ENCODE peak calls at places on chromosome 1, in five cellular contexts. M, C, D, E and P are unnamed samples.

GRCh38 chr1:28246427-28246832 is 10.5 kb downstream of the ATP5IF1 start:
- DNase-seq in E (no peak), C (no peak), M (no peak), D (peak), P (no peak)

GRCh38 chr1:233905416-233906051 is 1.1 kb downstream of the SLC35F3 start:
- DNase-seq in C (no peak), E (peak), M (no peak), D (no peak), P (no peak)

GRCh38 chr1:22709891-22710687 is 550 bp upstream of the EPHB2 start:
- DNase-seq in D (peak), E (peak), M (peak), C (no peak), P (peak)

GRCh38 chr1:151006331-151007052 is at the start of gene MINDY1:
- DNase-seq in C (peak), E (peak), D (peak), M (peak), P (peak)

GRCh38 chr1:51728611-51729155 is 111.8 kb downstream of the OSBPL9 start:
- DNase-seq in C (no peak), E (no peak), M (no peak), D (no peak), P (no peak)

GRCh38 chr1:2151906-2152305 is 42.7 kb downstream of the FAAP20 start:
- DNase-seq in E (no peak), M (no peak), D (no peak), C (no peak), P (no peak)

GRCh38 chr1:115198938-115199337 is 109.6 kb upstream of the TSPAN2 start:
- DNase-seq in E (no peak), D (peak), M (peak), C (peak), P (no peak)

GRCh38 chr1:163596541-163597258 is 274.9 kb downstream of the NUF2 start:
- DNase-seq in E (no peak), D (no peak), M (no peak), C (no peak), P (no peak)

DNA sequence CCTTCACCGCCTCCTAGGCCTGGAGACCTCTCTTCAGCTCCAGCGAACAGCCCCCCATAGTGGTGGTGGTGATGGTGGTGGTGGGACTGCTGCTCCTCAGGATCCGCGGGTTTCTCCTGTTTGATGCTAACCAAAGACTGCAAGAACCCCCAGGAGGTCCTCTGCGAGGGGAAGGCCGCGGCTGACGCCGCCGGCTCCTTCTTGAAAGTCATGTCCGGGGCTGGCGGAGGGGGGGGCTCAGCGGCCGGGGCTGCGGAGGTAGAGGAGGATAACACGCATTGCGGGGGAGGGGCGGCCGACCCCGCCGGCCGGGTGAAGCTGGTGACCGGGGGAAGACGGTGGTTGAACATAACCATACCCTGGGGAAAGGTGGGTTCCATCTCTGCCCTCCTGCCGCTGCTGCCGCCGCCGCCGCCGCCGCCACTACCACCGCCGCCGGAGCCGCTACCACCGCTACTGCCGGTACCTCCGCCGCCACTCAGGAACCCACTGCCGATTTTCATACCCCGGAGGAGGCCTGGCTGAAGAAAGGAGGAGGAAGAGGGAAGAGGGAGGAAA is 554 bp downstream of the ZNF281 start:
- DNase-seq in D (peak), E (peak), M (peak), C (no peak), P (peak)
- TF ChIP-seq CTCF in D (no peak), E (no peak), M (no peak), C (no peak), P (no peak)

GRCh38 chr1:204568576-204569206 is 52.5 kb downstream of the MDM4 start:
- DNase-seq in C (no peak), D (no peak), E (no peak), M (no peak), P (no peak)
- TF ChIP-seq CTCF in C (no peak), D (no peak), E (no peak), M (no peak), P (no peak)

GRCh38 chr1:77579547-77579946 is 102.9 kb downstream of the ZZZ3 start:
- DNase-seq in D (no peak), E (no peak), C (no peak), M (no peak), P (no peak)
- TF ChIP-seq CTCF in D (no peak), E (peak), C (no peak), M (no peak), P (no peak)

DNA sequence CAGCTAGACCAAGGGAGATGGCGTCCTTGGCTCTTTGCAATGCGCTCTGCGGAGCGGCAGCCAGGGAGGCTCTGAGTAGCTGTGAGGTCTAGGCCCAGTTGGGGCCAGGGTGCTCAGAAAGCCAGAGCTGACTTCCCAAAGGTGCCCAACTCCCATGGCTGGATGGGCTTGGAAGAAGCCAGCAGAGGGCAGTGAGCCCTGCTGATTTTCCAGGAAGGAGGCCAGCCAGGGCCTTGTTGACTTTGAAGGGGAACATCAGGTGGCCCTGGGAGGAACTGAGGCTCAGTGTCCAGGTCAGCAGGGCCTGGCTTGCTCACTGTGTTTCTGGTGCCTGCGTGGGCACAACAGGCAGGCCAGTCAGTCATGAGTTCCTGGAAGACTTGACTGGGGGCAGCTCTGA is 27.1 kb downstream of the CDCP2 start:
- DNase-seq in D (peak), M (no peak), E (no peak), C (no peak), P (no peak)
- TF ChIP-seq CTCF in D (peak), M (peak), E (no peak), C (no peak), P (no peak)

GRCh38 chr1:155126494-155127104 is 1.1 kb upstream of the EFNA1 start:
- DNase-seq in C (no peak), M (no peak), E (peak), D (peak), P (peak)
- TF ChIP-seq CTCF in C (no peak), M (no peak), E (no peak), D (no peak), P (no peak)